ENCODE peak calls at places on chromosomes 13 and 19, in six cellular contexts. One of them, this sample, is unnamed.

GRCh38 chr19:34838248-34838647 is 65.2 kb upstream of the ZNF599 start:
- DNase-seq in psoas muscle: no peak
- DNase-seq in pancreas: no peak
- DNase-seq in adrenal gland: no peak
- DNase-seq in CD8-positive, alpha-beta T cell: no peak
- DNase-seq in body of pancreas: no peak
- DNase-seq in this sample: no peak

GRCh38 chr13:20550799-20551198 is 16.2 kb upstream of the IFT88 start:
- DNase-seq in CD8-positive, alpha-beta T cell: no peak
- DNase-seq in adrenal gland: no peak
- DNase-seq in body of pancreas: no peak
- DNase-seq in psoas muscle: no peak
- DNase-seq in pancreas: no peak
- DNase-seq in this sample: no peak

GRCh38 chr13:110284809-110285519 is 22.0 kb downstream of the COL4A1 start:
- DNase-seq in psoas muscle: no peak
- DNase-seq in adrenal gland: no peak
- DNase-seq in body of pancreas: no peak
- DNase-seq in pancreas: no peak
- DNase-seq in CD8-positive, alpha-beta T cell: no peak
- DNase-seq in this sample: no peak

GRCh38 chr13:93336733-93337132 is 110.1 kb downstream of the GPC6 start:
- DNase-seq in psoas muscle: no peak
- DNase-seq in body of pancreas: no peak
- DNase-seq in CD8-positive, alpha-beta T cell: no peak
- DNase-seq in adrenal gland: no peak
- DNase-seq in pancreas: no peak
- DNase-seq in this sample: no peak

GRCh38 chr13:94710081-94710809 is 2.1 kb downstream of the SOX21 start:
- DNase-seq in pancreas: no peak
- DNase-seq in psoas muscle: no peak
- DNase-seq in adrenal gland: no peak
- DNase-seq in CD8-positive, alpha-beta T cell: no peak
- DNase-seq in body of pancreas: no peak
- DNase-seq in this sample: no peak

GRCh38 chr13:106232680-106233079 is 302.8 kb downstream of the EFNB2 start:
- DNase-seq in psoas muscle: no peak
- DNase-seq in body of pancreas: no peak
- DNase-seq in adrenal gland: no peak
- DNase-seq in CD8-positive, alpha-beta T cell: no peak
- DNase-seq in pancreas: no peak
- DNase-seq in this sample: no peak

GRCh38 chr19:42370068-42370520 is 20.0 kb downstream of the CNFN start:
- DNase-seq in CD8-positive, alpha-beta T cell: no peak
- DNase-seq in body of pancreas: no peak
- DNase-seq in pancreas: no peak
- DNase-seq in adrenal gland: no peak
- DNase-seq in psoas muscle: no peak
- DNase-seq in this sample: no peak

GRCh38 chr19:953501-954271 is 27.9 kb downstream of the ARID3A start:
- DNase-seq in body of pancreas: no peak
- DNase-seq in psoas muscle: no peak
- DNase-seq in pancreas: no peak
- DNase-seq in CD8-positive, alpha-beta T cell: no peak
- DNase-seq in adrenal gland: no peak
- DNase-seq in this sample: no peak

GRCh38 chr19:15318241-15318691 is 14.1 kb downstream of the BRD4 start:
- DNase-seq in adrenal gland: peak
- DNase-seq in body of pancreas: no peak
- DNase-seq in pancreas: no peak
- DNase-seq in psoas muscle: no peak
- DNase-seq in CD8-positive, alpha-beta T cell: no peak
- DNase-seq in this sample: no peak

DNA sequence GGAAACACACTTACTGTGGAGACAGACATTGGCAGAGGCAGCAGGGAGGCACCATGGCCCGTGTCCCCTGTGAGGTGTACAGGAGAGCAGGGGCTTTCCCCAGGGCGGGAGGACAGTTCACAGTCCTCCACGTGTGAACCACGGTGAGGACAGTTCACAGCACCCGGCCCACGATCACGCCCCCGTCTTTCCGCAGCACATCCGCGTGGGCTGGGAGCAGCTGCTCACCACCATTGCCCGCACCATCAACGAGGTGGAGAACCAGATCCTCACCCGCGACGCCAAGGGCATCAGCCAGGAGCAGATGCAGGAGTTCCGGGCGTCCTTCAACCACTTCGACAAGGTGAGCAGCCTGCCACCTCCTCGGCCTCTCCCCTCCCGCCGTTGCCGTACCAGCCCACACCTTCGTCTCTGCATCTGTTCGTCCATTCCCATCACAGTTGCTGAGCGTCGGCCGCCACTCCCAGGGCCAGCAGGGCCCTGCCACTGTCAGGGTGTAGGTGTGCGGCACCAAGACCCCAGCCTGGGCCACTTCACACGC is 17.4 kb downstream of the CAPN12 start:
- DNase-seq in psoas muscle: no peak
- DNase-seq in pancreas: no peak
- DNase-seq in body of pancreas: no peak
- DNase-seq in adrenal gland: no peak
- DNase-seq in CD8-positive, alpha-beta T cell: peak
- DNase-seq in this sample: no peak
- H3K27ac ChIP-seq in psoas muscle: no peak
- H3K27ac ChIP-seq in pancreas: no peak
- H3K27ac ChIP-seq in body of pancreas: no peak
- H3K27ac ChIP-seq in adrenal gland: peak
- H3K27ac ChIP-seq in CD8-positive, alpha-beta T cell: no peak
- H3K27ac ChIP-seq in this sample: peak

GRCh38 chr13:42816538-42816937 is 35.2 kb downstream of the FAM216B start:
- DNase-seq in adrenal gland: no peak
- DNase-seq in psoas muscle: no peak
- DNase-seq in body of pancreas: no peak
- DNase-seq in pancreas: no peak
- DNase-seq in CD8-positive, alpha-beta T cell: no peak
- DNase-seq in this sample: no peak
- TF ChIP-seq CTCF in adrenal gland: no peak
- TF ChIP-seq CTCF in psoas muscle: no peak
- TF ChIP-seq CTCF in body of pancreas: no peak
- TF ChIP-seq CTCF in pancreas: no peak
- TF ChIP-seq CTCF in CD8-positive, alpha-beta T cell: peak
- TF ChIP-seq CTCF in this sample: no peak

DNA sequence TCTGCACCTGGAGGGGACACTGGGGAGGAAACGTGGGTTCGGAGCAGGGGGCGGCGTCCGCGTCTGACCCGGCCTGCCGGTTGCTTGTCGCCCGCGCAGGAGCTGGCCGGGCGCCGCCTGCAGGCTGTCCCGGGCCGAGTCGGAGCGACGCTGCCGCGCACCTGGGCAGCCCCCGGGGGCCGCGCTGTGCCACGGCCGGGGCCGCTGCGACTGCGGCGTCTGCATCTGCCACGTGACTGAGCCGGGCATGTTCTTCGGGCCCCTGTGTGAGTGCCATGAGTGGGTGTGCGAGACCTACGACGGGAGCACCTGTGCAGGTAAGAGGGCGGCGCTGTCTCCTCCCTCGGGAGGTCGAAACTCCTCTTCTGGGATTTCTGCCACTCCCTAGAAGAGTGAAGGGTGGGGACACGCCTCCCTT is 1.3 kb downstream of the ITGBL1 start:
- DNase-seq in adrenal gland: no peak
- DNase-seq in psoas muscle: no peak
- DNase-seq in body of pancreas: peak
- DNase-seq in pancreas: peak
- DNase-seq in CD8-positive, alpha-beta T cell: no peak
- DNase-seq in this sample: no peak
- H3K4me3 ChIP-seq in adrenal gland: peak
- H3K4me3 ChIP-seq in psoas muscle: peak
- H3K4me3 ChIP-seq in body of pancreas: peak
- H3K4me3 ChIP-seq in pancreas: peak
- H3K4me3 ChIP-seq in CD8-positive, alpha-beta T cell: no peak
- H3K4me3 ChIP-seq in this sample: no peak

GRCh38 chr13:75554981-75555380 is 5.4 kb downstream of the UCHL3 start:
- DNase-seq in body of pancreas: no peak
- DNase-seq in adrenal gland: no peak
- DNase-seq in CD8-positive, alpha-beta T cell: no peak
- DNase-seq in psoas muscle: no peak
- DNase-seq in pancreas: no peak
- DNase-seq in this sample: no peak

GRCh38 chr13:75547917-75548316 is 1.7 kb upstream of the UCHL3 start:
- DNase-seq in psoas muscle: no peak
- DNase-seq in pancreas: no peak
- DNase-seq in body of pancreas: no peak
- DNase-seq in adrenal gland: peak
- DNase-seq in CD8-positive, alpha-beta T cell: no peak
- DNase-seq in this sample: no peak

GRCh38 chr13:75549262-75550158 is at the start of gene UCHL3:
- DNase-seq in pancreas: peak
- DNase-seq in psoas muscle: peak
- DNase-seq in adrenal gland: peak
- DNase-seq in CD8-positive, alpha-beta T cell: peak
- DNase-seq in body of pancreas: peak
- DNase-seq in this sample: peak

GRCh38 chr13:75544681-75545333 is 4.8 kb upstream of the UCHL3 start:
- DNase-seq in CD8-positive, alpha-beta T cell: no peak
- DNase-seq in adrenal gland: peak
- DNase-seq in pancreas: no peak
- DNase-seq in body of pancreas: no peak
- DNase-seq in psoas muscle: no peak
- DNase-seq in this sample: no peak

DNA sequence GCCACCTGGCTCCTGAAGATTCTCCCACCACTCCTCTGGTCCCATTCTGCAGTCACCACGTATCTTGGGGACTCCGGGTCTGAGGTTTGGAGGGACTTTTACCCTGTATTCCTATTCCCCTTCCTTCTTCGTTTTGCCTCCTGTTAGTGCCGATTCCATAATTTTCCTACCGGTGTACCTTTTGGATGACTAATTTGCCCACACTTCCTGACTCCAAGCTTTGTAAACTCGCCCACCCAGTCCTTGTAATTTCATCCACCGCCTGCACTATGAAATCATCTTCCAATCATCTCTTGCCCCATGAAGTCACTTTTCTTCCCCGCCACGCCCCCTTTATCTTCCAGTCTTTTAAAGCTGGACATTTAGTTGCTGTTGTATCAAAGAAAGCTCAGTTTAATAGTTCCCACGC is 572 bp downstream of the UCHL3 start:
- DNase-seq in pancreas: peak
- DNase-seq in CD8-positive, alpha-beta T cell: no peak
- DNase-seq in adrenal gland: peak
- DNase-seq in body of pancreas: peak
- DNase-seq in psoas muscle: no peak
- DNase-seq in this sample: no peak
- H3K27ac ChIP-seq in pancreas: peak
- H3K27ac ChIP-seq in CD8-positive, alpha-beta T cell: peak
- H3K27ac ChIP-seq in adrenal gland: peak
- H3K27ac ChIP-seq in body of pancreas: peak
- H3K27ac ChIP-seq in psoas muscle: peak
- H3K27ac ChIP-seq in this sample: no peak

GRCh38 chr19:9848060-9848459 is 12.9 kb downstream of the PIN1 start:
- DNase-seq in body of pancreas: peak
- DNase-seq in psoas muscle: no peak
- DNase-seq in CD8-positive, alpha-beta T cell: peak
- DNase-seq in adrenal gland: no peak
- DNase-seq in pancreas: no peak
- DNase-seq in this sample: no peak

GRCh38 chr19:9849786-9850185 is 14.7 kb downstream of the PIN1 start:
- DNase-seq in adrenal gland: no peak
- DNase-seq in pancreas: no peak
- DNase-seq in body of pancreas: no peak
- DNase-seq in CD8-positive, alpha-beta T cell: no peak
- DNase-seq in psoas muscle: no peak
- DNase-seq in this sample: no peak

GRCh38 chr19:9850235-9850959 is 15.3 kb downstream of the PIN1 start:
- DNase-seq in pancreas: no peak
- DNase-seq in adrenal gland: no peak
- DNase-seq in CD8-positive, alpha-beta T cell: no peak
- DNase-seq in body of pancreas: peak
- DNase-seq in psoas muscle: no peak
- DNase-seq in this sample: no peak

GRCh38 chr19:9848761-9849160 is 13.6 kb downstream of the PIN1 start:
- DNase-seq in CD8-positive, alpha-beta T cell: no peak
- DNase-seq in psoas muscle: no peak
- DNase-seq in pancreas: no peak
- DNase-seq in body of pancreas: peak
- DNase-seq in adrenal gland: no peak
- DNase-seq in this sample: no peak

GRCh38 chr19:9847087-9847671 is 12.1 kb downstream of the PIN1 start:
- DNase-seq in psoas muscle: peak
- DNase-seq in body of pancreas: peak
- DNase-seq in adrenal gland: peak
- DNase-seq in pancreas: no peak
- DNase-seq in CD8-positive, alpha-beta T cell: peak
- DNase-seq in this sample: no peak
- TF ChIP-seq CTCF in psoas muscle: peak
- TF ChIP-seq CTCF in body of pancreas: peak
- TF ChIP-seq CTCF in adrenal gland: peak
- TF ChIP-seq CTCF in pancreas: no peak
- TF ChIP-seq CTCF in CD8-positive, alpha-beta T cell: peak
- TF ChIP-seq CTCF in this sample: no peak

GRCh38 chr19:45599286-45599685 is 2.7 kb downstream of the GPR4 start:
- DNase-seq in CD8-positive, alpha-beta T cell: no peak
- DNase-seq in psoas muscle: no peak
- DNase-seq in body of pancreas: no peak
- DNase-seq in adrenal gland: no peak
- DNase-seq in pancreas: no peak
- DNase-seq in this sample: no peak
- H3K4me3 ChIP-seq in CD8-positive, alpha-beta T cell: no peak
- H3K4me3 ChIP-seq in psoas muscle: peak
- H3K4me3 ChIP-seq in body of pancreas: no peak
- H3K4me3 ChIP-seq in adrenal gland: peak
- H3K4me3 ChIP-seq in pancreas: no peak
- H3K4me3 ChIP-seq in this sample: no peak